ENCODE peak calls at places on chromosomes 6 and 20, in eight cellular contexts. J is upper lobe of left lung, L is K562, A is HCT116, O is GM23338, U is Panc1, R is HepG2, X is GM12878. N is an unnamed sample.

GRCh38 chr6:4860387-4860786 is 84.2 kb downstream of the CDYL start:
- ATAC-seq in U (no peak), X (no peak), J (no peak), L (no peak), O (no peak), R (no peak), A (no peak), N (no peak)

GRCh38 chr6:151609146-151609962 is 115.5 kb downstream of the CCDC170 start:
- ATAC-seq in U (no peak), O (no peak), L (no peak), J (peak), A (no peak), X (no peak), R (no peak), N (peak)

GRCh38 chr6:14917101-14917500 is 328.8 kb upstream of the JARID2 start:
- ATAC-seq in J (no peak), X (no peak), O (no peak), L (peak), R (no peak), A (no peak), U (no peak), N (no peak)

GRCh38 chr6:156942266-156942665 is 165.1 kb downstream of the ARID1B start:
- ATAC-seq in A (no peak), X (peak), J (no peak), L (peak), O (peak), R (peak), U (peak), N (no peak)

GRCh38 chr20:6829510-6830116 is 62.1 kb downstream of the BMP2 start:
- ATAC-seq in L (no peak), X (peak), O (peak), A (no peak), R (peak), J (no peak), U (no peak), N (no peak)

GRCh38 chr6:16519265-16520242 is 241.7 kb downstream of the ATXN1 start:
- ATAC-seq in J (no peak), X (peak), L (no peak), O (peak), A (no peak), U (no peak), R (peak), N (no peak)

GRCh38 chr6:99348823-99349619 is 453 bp downstream of the FAXC start:
- ATAC-seq in J (peak), X (peak), O (peak), U (peak), R (peak), A (peak), L (peak), N (peak)

GRCh38 chr6:45895569-45895968 is 120.1 kb downstream of the CLIC5 start:
- ATAC-seq in X (no peak), U (no peak), J (no peak), L (no peak), O (no peak), R (no peak), A (no peak), N (no peak)

GRCh38 chr6:105322499-105323231 is 80.2 kb downstream of the PREP start:
- ATAC-seq in U (no peak), J (no peak), O (no peak), A (no peak), X (no peak), R (no peak), L (no peak), N (no peak)
- TF ChIP-seq POLR2AphosphoS5 in U (no peak), J (no peak), O (no peak), A (no peak), X (no peak), R (no peak), L (no peak), N (no peak)

DNA sequence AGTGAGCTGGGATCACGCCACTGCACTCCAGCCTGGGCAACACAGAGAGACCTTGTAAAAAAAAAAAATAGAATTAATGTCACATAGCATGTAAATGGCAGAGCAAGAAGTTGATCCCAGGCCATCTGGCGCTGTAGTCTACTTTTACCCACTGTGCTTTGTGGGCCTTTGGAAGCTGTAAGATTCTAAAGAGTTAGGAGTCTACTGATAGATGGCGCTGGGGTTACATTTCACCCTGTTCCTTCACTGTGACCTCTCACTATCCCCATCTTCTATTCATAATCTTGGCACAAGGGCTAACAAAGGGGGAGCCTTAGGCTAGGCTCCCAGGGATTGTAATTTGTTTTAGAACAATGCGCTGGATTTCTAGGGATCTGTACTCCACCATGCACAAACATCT is 24.4 kb downstream of the SIRPD start:
- ATAC-seq in A (peak), X (no peak), U (peak), R (peak), L (peak), O (peak), J (no peak), N (no peak)
- TF ChIP-seq CTCF in A (no peak), X (no peak), U (peak), R (peak), L (peak), O (peak), J (no peak), N (no peak)

DNA sequence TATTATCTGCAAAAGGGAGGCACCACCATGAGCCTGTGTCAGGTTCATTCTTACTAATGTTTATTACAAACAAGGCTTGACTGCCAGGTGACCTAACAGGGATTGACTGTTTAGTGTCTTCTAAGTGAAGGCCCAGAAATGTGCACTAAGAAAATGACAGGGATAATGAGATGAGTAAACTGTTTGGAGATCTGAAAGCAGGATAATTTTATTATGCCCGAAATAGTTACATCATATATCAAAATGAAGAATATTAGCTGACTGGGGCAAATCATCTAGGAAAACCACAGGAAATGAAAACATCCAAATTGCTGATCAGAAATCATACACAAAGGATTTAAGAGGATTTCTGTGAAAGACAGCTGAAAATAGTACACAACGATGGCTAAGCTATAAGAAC is 516.7 kb downstream of the HDGFL1 start:
- ATAC-seq in U (no peak), X (no peak), R (no peak), A (no peak), O (no peak), L (no peak), J (no peak), N (no peak)
- TF ChIP-seq POLR2AphosphoS5 in U (no peak), X (no peak), R (no peak), A (no peak), O (no peak), L (no peak), J (no peak), N (no peak)

GRCh38 chr20:48019940-48020339 is 234.7 kb upstream of the SULF2 start:
- ATAC-seq in A (no peak), U (no peak), L (no peak), O (no peak), J (no peak), X (no peak), R (no peak), N (no peak)

GRCh38 chr20:48019496-48019895 is 234.2 kb upstream of the SULF2 start:
- ATAC-seq in A (no peak), L (no peak), J (no peak), U (no peak), R (no peak), O (no peak), X (no peak), N (no peak)

GRCh38 chr20:48025661-48026060 is 240.4 kb upstream of the SULF2 start:
- ATAC-seq in O (no peak), A (no peak), L (no peak), X (peak), U (no peak), J (peak), R (no peak), N (no peak)

GRCh38 chr20:48026981-48027592 is 241.8 kb upstream of the SULF2 start:
- ATAC-seq in U (no peak), A (no peak), J (peak), O (peak), R (no peak), L (no peak), X (peak), N (no peak)

DNA sequence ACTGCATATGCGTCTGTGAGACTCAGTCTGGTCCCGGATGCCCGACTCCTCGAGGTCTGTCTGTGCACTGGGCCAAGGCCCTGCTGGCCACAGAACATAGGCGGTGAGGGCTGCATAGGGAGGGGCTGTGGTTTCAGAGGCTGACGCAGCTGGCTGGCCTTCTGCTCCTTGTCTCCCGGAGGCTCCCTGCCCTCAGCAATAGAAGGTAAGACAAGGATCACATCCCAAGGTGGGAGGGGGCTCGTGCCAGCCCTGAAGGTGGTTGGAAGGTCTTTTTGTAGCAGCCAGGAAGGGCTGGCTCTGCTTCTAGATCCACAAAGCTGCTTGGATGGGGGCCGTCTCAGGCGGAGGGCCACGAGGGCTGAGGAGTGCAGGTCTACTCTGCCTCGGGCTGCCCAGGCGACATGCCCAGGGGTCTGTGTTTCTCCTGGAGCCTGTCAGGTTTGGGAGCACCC is 239.8 kb upstream of the SULF2 start:
- ATAC-seq in A (no peak), O (peak), X (peak), J (peak), L (peak), U (peak), R (peak), N (peak)
- TF ChIP-seq CTCF in A (no peak), O (no peak), X (no peak), J (no peak), L (no peak), U (no peak), R (no peak), N (no peak)

DNA sequence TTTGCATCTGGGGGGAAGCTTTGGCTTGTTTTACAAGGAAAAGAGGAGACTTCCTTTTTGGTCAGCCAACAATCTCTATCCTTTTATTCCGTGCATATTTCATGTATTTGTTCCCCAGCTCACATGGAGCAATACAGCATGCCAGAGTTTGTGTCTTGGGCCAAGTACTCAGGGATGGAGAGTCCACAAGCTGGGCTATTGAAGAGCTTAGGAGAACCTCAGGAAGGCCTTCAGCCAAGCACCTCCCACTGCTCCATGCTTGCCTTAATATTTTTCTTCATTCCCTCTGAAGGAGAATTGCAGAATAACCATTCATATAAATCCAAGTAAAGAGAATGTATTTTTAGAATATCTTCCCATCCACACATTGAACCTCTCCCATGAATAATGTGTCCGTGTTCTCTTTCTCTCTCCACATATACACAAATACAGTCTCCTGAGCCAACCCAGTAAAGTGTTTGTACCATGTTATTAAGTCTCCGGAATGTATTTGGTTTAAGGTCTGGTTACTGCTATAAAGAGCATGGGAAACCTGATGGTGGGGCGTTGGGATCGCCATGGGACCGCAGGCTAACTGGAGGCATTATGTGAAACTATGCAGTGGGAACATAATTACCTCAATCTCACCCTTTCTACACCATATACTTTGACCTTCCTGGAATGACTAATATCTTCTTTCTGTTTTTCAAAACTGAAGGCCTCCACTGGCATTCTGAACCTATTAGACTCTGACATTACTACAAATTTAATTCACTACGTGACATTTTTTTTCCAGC is 3.0 kb downstream of the LAMA4 start:
- ATAC-seq in L (no peak), X (no peak), J (peak), U (no peak), R (no peak), A (no peak), O (no peak), N (peak)
- TF ChIP-seq POLR2AphosphoS5 in L (no peak), X (no peak), J (no peak), U (no peak), R (no peak), A (no peak), O (no peak), N (peak)

DNA sequence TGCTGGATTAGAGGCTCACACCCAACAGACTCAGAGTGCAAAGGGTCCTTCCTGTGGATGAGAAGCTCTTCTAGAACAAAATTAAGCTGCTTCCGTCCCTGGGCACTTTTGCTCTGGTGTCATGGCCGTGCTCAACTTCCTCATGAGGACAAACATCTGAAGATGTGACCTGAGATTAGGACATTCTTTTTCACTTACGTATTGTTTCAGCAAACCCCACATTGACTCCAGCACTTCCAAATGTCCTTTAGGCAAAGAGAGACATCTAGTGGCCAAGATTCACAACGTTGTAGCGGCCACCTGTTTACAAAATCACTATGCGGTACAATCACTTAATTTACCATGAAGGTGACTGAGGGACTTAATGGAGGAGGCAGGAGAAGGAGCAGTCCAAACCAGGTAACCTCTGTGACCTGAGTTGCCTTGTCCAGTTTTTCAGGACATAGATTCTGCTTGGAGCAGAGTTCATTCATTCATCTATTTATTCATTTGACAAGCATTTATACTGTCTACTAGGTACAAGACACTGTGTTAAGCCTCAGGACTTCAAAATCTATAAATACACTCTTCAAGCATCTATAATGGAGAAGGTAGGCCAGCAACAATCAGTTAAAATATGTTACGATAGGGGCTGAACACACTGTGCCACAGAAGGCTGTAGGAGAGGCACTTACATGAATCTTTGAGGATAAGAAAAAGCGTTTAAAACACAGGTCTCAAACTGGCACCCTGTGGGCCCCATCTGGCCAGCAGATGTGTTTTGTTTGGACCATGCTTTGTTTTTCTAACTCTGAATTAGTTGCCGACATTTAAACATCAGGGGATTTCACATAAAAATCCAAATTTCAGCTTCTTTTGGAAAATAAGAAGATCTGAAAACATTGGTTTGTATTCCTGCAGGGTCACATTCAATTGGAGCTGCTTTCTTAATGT is 5.6 kb upstream of the ADGRF1 start:
- ATAC-seq in J (peak), L (peak), O (peak), R (peak), X (peak), A (peak), U (peak), N (peak)
- TF ChIP-seq CTCF in J (peak), L (peak), O (peak), R (peak), X (peak), A (peak), U (peak), N (peak)

GRCh38 chr6:139853302-139853992 is 479.0 kb upstream of the CITED2 start:
- ATAC-seq in R (peak), U (no peak), X (no peak), O (no peak), J (no peak), L (peak), A (no peak), N (no peak)
- TF ChIP-seq POLR2AphosphoS5 in R (no peak), U (no peak), X (no peak), O (no peak), J (no peak), L (no peak), A (no peak), N (no peak)

GRCh38 chr20:59955131-59955796 is 3.0 kb upstream of the CDH26 start:
- ATAC-seq in X (peak), O (peak), U (peak), J (peak), L (peak), A (peak), R (peak), N (no peak)
- TF ChIP-seq CTCF in X (peak), O (peak), U (peak), J (no peak), L (peak), A (peak), R (peak), N (no peak)

N was measured in gastroesophageal sphincter.